ENCODE peak calls at places on chromosomes 16 and 17, in six cellular contexts. P is ovary, F is IMR-90, W is lower leg skin, G is esophagus squamous epithelium, S is endothelial cell of umbilical vein. C is an unnamed sample.

GRCh38 chr17:45201457-45201856 is 20.2 kb upstream of the FMNL1 start:
- DNase-seq in W (no peak), P (no peak), G (no peak), S (no peak), F (no peak), C (no peak)

GRCh38 chr17:48510761-48511604 is 19.8 kb downstream of the HOXB1 start:
- DNase-seq in P (no peak), G (no peak), W (peak; percentile 45), S (no peak), F (peak; percentile 71), C (no peak)

GRCh38 chr16:57522960-57523359 is 13.4 kb downstream of the CCDC102A start:
- DNase-seq in F (no peak), S (no peak), G (no peak), W (no peak), P (no peak), C (no peak)

GRCh38 chr17:80930335-80931040 is 61.2 kb upstream of the CHMP6 start:
- DNase-seq in S (no peak), F (no peak), G (no peak), W (no peak), P (no peak), C (no peak)

GRCh38 chr16:17404903-17405691 is 65.7 kb downstream of the XYLT1 start:
- DNase-seq in W (peak; percentile 95), F (peak; percentile 49), S (no peak), P (peak; percentile 74), G (no peak), C (peak; percentile 87)

GRCh38 chr17:1762906-1763829 is 1.3 kb downstream of the SERPINF1 start:
- DNase-seq in P (peak; percentile 78), W (peak; percentile 94), F (peak; percentile 74), G (no peak), S (no peak), C (peak; percentile 95)

GRCh38 chr17:2854662-2855061 is 58.4 kb downstream of the RAP1GAP2 start:
- DNase-seq in F (no peak), G (no peak), W (no peak), S (no peak), P (peak; percentile 18), C (no peak)

GRCh38 chr16:77289331-77289809 is 90.2 kb downstream of the SYCE1L start:
- DNase-seq in W (no peak), S (peak; percentile 65), F (peak; percentile 73), G (no peak), P (no peak), C (no peak)

GRCh38 chr17:7873051-7873450 is 15.2 kb downstream of the CYB5D1 start:
- DNase-seq in S (no peak), F (peak; percentile 30), W (peak; percentile 6), G (no peak), P (no peak), C (no peak)

GRCh38 chr16:56877783-56878182 is 12.8 kb downstream of the SLC12A3 start:
- DNase-seq in S (no peak), P (no peak), F (no peak), W (no peak), G (no peak), C (no peak)

DNA sequence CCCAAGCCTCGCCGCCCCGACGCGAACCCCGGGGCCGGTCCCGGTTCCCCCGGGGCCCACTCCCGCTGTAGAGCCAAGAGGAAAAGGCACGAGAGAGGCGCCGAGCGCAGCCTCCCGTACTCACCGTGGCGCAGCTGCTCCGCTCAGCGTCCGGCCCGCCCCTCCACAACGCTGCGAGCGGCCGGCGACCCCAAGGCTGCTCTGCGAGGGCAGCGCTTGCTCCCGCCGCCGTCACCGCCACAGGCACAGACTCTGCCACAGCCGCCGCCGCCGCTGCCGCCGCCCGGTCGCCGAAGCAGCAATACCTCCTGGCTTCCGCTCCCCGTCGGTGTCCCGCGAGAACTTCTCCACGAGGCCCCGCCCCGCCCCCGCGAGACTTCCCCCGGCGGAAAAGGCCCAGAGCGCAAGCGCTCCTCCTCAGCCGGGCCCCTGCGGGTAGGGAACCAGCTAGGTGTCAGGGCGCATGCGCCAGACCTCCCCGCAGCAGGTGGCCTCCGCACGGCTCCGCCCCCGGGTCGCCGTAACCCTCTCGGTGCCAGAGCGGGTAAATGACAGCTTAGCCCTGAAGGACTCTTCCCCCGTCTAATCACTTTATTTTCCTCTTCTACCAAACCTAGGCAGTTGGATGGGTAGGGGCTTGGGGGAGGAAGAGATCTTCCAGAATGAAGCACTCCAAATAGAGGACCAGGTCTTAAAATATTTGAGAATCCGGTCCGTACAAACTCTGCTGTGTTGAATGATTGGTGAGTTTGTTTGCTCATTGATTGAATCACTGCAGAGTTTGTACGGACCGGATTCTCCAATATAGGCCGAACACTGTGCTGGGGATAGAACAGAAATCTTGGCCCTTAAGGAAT is at the start of gene GRB2:
- DNase-seq in W (peak; percentile 100), F (peak; percentile 92), S (peak; percentile 97), P (peak; percentile 99), G (peak; percentile 92), C (peak; percentile 98)
- TF ChIP-seq POLR2A in W (no peak), F (peak; percentile 81), S (peak; percentile 90), P (peak; percentile 70), G (peak; percentile 90), C (peak; percentile 42)

DNA sequence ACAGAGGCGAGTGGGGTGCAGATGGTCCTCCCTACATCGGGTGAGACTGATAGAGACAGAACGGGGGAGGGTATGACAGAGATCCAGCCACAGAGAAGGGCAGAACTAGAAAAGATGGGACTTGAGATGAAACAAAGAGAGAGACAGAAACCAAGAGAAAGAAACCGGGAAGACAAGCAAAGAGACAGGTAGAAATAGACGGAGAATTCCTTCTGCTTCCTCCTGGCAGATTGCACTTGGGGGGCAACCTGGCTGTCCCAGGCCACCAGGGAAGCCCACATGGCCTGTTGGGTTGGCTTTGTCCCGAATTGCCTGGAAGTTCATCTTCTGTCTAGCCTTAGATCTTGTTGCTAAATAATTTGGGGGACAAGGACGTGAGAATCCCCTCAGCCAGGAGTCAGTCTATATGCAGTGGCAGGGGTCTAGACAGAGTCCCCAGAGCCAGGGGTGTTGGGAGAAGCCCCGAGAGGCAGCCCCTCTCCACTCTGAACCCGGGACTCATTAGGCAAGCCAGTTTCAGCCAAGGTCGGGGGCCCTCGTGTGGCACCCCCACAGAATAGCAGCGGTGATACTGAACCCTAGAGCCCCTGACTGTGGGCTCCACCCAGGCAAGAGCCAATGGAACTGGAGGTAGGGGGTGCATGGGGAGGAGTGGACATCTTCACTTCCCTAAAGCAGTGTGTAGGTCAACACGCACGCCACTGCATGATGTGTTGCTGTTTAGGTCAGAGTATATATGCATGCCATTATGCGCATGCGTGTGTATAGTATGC is 626 bp upstream of the TSPOAP1 start:
- DNase-seq in F (no peak), G (no peak), P (no peak), W (no peak), S (no peak), C (no peak)
- TF ChIP-seq POLR2A in F (no peak), G (no peak), P (no peak), W (no peak), S (no peak), C (no peak)

GRCh38 chr17:35847633-35848373 is 20.9 kb downstream of the HEATR9 start:
- DNase-seq in F (no peak), S (no peak), P (no peak), W (no peak), G (no peak), C (no peak)
- TF ChIP-seq POLR2A in F (no peak), S (peak; percentile 9), P (no peak), W (no peak), G (no peak), C (no peak)

GRCh38 chr16:18797746-18798145 is 3.6 kb downstream of the ARL6IP1 start:
- DNase-seq in S (peak; percentile 40), G (no peak), F (no peak), P (no peak), W (no peak), C (no peak)
- TF ChIP-seq POLR2A in S (peak; percentile 25), G (no peak), F (no peak), P (no peak), W (no peak), C (no peak)

DNA sequence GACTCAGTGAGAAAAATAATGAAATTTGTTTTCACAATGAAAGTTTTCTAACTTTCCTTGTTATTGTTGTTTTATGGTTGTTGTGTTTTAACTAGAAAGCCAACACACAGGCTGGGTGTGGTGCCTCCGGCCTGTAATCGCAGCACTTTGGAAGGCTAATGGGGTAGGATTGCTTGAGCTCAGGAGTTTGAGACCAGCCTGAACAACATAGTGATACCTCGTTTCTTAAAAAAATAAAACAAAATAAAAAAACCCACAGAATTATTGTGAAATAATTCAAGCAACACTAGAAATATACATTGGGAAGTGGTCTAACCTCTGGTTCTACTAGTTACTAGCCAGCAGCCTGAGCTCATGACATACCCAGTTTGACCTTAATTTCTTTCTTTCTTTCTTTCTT is 630 bp downstream of the MILR1 start:
- DNase-seq in P (no peak), W (no peak), G (no peak), F (no peak), S (no peak), C (no peak)
- TF ChIP-seq POLR2A in P (no peak), W (no peak), G (no peak), F (no peak), S (no peak), C (no peak)

DNA sequence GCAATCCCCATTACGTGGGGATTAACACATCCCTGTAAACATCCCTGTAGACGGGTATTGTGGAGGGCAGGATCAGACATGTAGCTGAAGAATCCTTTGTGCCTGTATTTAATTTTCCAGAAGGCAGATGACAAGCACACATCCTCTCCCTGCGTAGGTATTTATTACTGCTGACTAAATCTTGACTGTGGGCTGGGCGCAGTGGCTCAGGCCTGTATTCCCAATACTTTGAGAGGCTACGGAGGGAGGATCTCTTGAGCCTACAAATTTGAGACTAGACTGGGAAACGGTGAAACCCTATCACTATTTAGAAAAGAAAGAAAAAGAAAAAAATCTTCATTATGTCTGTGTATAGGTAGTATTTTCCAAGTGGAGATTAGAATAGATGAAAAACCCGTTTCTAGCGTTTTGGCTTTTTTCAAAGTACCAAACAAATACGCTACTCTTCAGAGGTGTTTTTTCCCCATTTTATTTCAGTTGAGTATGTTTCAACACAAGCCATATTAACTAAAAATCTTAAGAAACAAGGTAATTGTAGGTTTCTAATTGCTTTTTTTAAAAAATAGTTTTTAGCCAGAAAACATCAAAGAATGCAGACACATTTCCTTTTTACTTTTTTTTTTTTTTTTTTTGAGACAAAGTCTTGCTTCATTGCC is 1.5 kb upstream of the MARF1 start:
- DNase-seq in F (no peak), S (no peak), W (no peak), G (no peak), P (no peak), C (no peak)
- TF ChIP-seq POLR2A in F (no peak), S (no peak), W (no peak), G (no peak), P (no peak), C (no peak)

GRCh38 chr16:89319628-89319882 is 102.1 kb downstream of the ZNF778 start:
- DNase-seq in F (no peak), G (no peak), S (no peak), P (no peak), W (no peak), C (no peak)

GRCh38 chr16:89319883-89320716 is 102.6 kb downstream of the ZNF778 start:
- DNase-seq in F (peak; percentile 85), W (no peak), S (peak; percentile 84), P (no peak), G (no peak), C (no peak)

GRCh38 chr16:89317729-89318429 is 100.4 kb downstream of the ZNF778 start:
- DNase-seq in G (no peak), S (no peak), P (no peak), W (no peak), F (no peak), C (no peak)

GRCh38 chr16:89318430-89318758 is 100.9 kb downstream of the ZNF778 start:
- DNase-seq in G (no peak), S (no peak), F (no peak), P (no peak), W (no peak), C (no peak)

GRCh38 chr16:89318871-89319627 is 101.5 kb downstream of the ZNF778 start:
- DNase-seq in S (no peak), G (no peak), W (no peak), P (no peak), F (no peak), C (no peak)
- TF ChIP-seq POLR2A in S (peak; percentile 33), G (no peak), W (no peak), P (no peak), F (peak; percentile 30), C (no peak)

C was measured in testis.